ENCODE peak calls at places on chromosomes 3 and 15, in eight cellular contexts. F is CD8-positive, alpha-beta memory T cell; G is endothelial cell of umbilical vein; W is right cardiac atrium; P is hepatocyte; S is thoracic aorta; O is cardiac muscle cell; Z is body of pancreas. N is an unnamed sample. For H3K27me3, the result is how much of the 10 kb centered on the place peaks cover.

GRCh38 chr3:29764603-29765254 is 483.9 kb downstream of the RBMS3 start:
- DNase-seq in O (no peak), F (no peak), Z (peak), P (peak), G (peak), W (no peak), S (no peak), N (no peak)

GRCh38 chr3:16064660-16065414 is 109.6 kb upstream of the GALNT15 start:
- DNase-seq in W (peak), S (peak), G (peak), O (no peak), P (peak), Z (peak), F (no peak), N (peak)

GRCh38 chr15:52309154-52309548 is 13.5 kb upstream of the MYO5C start:
- DNase-seq in S (no peak), W (no peak), P (no peak), Z (peak), F (no peak), G (no peak), O (no peak), N (no peak)

GRCh38 chr15:88018865-88019626 is 237.5 kb downstream of the NTRK3 start:
- DNase-seq in W (no peak), O (no peak), G (no peak), Z (no peak), F (no peak), P (peak), S (no peak), N (no peak)

GRCh38 chr3:149494759-149495580 is 20.5 kb downstream of the TM4SF4 start:
- DNase-seq in O (no peak), G (no peak), P (no peak), W (no peak), S (no peak), F (no peak), Z (no peak), N (no peak)

GRCh38 chr15:31251165-31251564 is 75.5 kb upstream of the KLF13 start:
- DNase-seq in S (no peak), F (no peak), O (no peak), P (no peak), G (no peak), W (peak), Z (no peak), N (no peak)

GRCh38 chr3:25781145-25781757 is 2.0 kb downstream of the NGLY1 start:
- DNase-seq in O (no peak), W (no peak), S (no peak), G (no peak), P (no peak), F (no peak), Z (no peak), N (no peak)

GRCh38 chr3:109346099-109346498 is 8.8 kb upstream of the DPPA4 start:
- DNase-seq in Z (no peak), W (no peak), P (no peak), S (no peak), G (no peak), O (no peak), F (no peak), N (no peak)

GRCh38 chr3:40913192-40913591 is 286.1 kb upstream of the CTNNB1 start:
- DNase-seq in P (no peak), S (no peak), F (no peak), G (no peak), W (no peak), Z (no peak), O (no peak), N (no peak)

GRCh38 chr3:170701696-170702678 is 116.1 kb upstream of the SLC7A14 start:
- DNase-seq in O (no peak), S (no peak), F (no peak), G (no peak), W (no peak), Z (no peak), P (no peak), N (no peak)

GRCh38 chr3:174931473-174931872 is 72.3 kb downstream of the NAALADL2 start:
- DNase-seq in G (no peak), S (no peak), P (no peak), W (no peak), Z (no peak), F (no peak), O (no peak), N (no peak)

GRCh38 chr15:93985925-93986324 is 245.4 kb upstream of the MCTP2 start:
- DNase-seq in O (no peak), P (no peak), G (no peak), W (no peak), Z (peak), S (no peak), F (no peak), N (peak)
- H3K27me3 ChIP-seq in O (half or more), P (under half), G (under half), W (under half), Z (under half), S (under half), F (under half), N (under half)

GRCh38 chr15:99931703-99932603 is 198.7 kb upstream of the LYSMD4 start:
- DNase-seq in F (no peak), P (no peak), G (no peak), S (no peak), W (no peak), O (no peak), Z (no peak), N (no peak)

GRCh38 chr15:99929266-99929665 is 196.0 kb upstream of the LYSMD4 start:
- DNase-seq in W (no peak), S (no peak), F (no peak), O (no peak), P (no peak), G (no peak), Z (no peak), N (no peak)

GRCh38 chr15:99930696-99931095 is 197.5 kb upstream of the LYSMD4 start:
- DNase-seq in W (no peak), O (no peak), Z (no peak), G (no peak), F (no peak), P (no peak), S (no peak), N (no peak)

GRCh38 chr15:99928429-99928981 is 195.3 kb upstream of the LYSMD4 start:
- DNase-seq in G (peak), O (peak), Z (peak), F (peak), P (peak), S (peak), W (peak), N (peak)

GRCh38 chr15:99932676-99933402 is 199.6 kb upstream of the LYSMD4 start:
- DNase-seq in S (no peak), F (no peak), P (no peak), Z (no peak), G (no peak), O (no peak), W (peak), N (no peak)
- H3K27me3 ChIP-seq in S (under half), F (under half), P (under half), Z (under half), G (under half), O (under half), W (under half), N (under half)

DNA sequence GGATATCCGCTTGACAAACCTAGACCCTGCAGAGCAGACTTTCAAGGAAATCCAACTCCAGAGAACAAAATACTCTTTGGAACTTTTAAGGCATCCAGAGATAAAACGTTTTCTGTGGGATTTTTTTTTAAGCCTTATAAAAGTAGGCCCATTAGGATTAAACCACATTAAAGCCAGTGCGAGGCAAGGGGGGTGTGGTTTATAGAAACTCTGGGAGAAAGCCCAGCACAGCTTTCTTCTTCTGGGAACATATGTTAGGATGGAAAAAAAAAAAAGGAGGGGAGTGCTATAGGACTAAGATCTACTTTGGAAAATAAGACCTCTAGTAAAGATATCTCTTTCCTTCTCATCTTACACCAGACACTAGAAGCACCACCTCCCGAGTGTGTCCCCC is 4.0 kb downstream of the SHOX2 start:
- DNase-seq in P (no peak), F (no peak), S (no peak), G (no peak), O (no peak), W (no peak), Z (no peak), N (no peak)
- H3K27me3 ChIP-seq in P (half or more), F (half or more), S (under half), G (half or more), O (half or more), W (under half), Z (under half), N (half or more)

GRCh38 chr3:73475175-73475574 is 149.6 kb downstream of the PDZRN3 start:
- DNase-seq in Z (no peak), P (no peak), S (no peak), O (no peak), F (no peak), G (no peak), W (no peak), N (no peak)
- H3K27me3 ChIP-seq in Z (under half), P (under half), S (under half), O (under half), F (under half), G (under half), W (under half), N (under half)

GRCh38 chr15:37115538-37115937 is 15.2 kb upstream of the MEIS2 start:
- DNase-seq in O (no peak), Z (no peak), S (no peak), W (no peak), P (no peak), F (no peak), G (no peak), N (no peak)

GRCh38 chr15:37112171-37112570 is 11.8 kb upstream of the MEIS2 start:
- DNase-seq in P (no peak), W (no peak), S (no peak), F (no peak), O (no peak), G (no peak), Z (no peak), N (no peak)

GRCh38 chr15:37111427-37111717 is 11.0 kb upstream of the MEIS2 start:
- DNase-seq in Z (no peak), S (no peak), F (no peak), W (no peak), O (no peak), P (no peak), G (no peak), N (no peak)

GRCh38 chr15:37109952-37110630 is 9.7 kb upstream of the MEIS2 start:
- DNase-seq in O (peak), G (no peak), S (no peak), F (no peak), Z (peak), W (peak), P (no peak), N (no peak)

GRCh38 chr15:37112963-37113362 is 12.6 kb upstream of the MEIS2 start:
- DNase-seq in W (no peak), P (no peak), F (no peak), G (no peak), O (no peak), Z (no peak), S (no peak), N (no peak)
- H3K27me3 ChIP-seq in W (under half), P (half or more), F (under half), G (half or more), O (under half), Z (under half), S (under half), N (half or more)

DNA sequence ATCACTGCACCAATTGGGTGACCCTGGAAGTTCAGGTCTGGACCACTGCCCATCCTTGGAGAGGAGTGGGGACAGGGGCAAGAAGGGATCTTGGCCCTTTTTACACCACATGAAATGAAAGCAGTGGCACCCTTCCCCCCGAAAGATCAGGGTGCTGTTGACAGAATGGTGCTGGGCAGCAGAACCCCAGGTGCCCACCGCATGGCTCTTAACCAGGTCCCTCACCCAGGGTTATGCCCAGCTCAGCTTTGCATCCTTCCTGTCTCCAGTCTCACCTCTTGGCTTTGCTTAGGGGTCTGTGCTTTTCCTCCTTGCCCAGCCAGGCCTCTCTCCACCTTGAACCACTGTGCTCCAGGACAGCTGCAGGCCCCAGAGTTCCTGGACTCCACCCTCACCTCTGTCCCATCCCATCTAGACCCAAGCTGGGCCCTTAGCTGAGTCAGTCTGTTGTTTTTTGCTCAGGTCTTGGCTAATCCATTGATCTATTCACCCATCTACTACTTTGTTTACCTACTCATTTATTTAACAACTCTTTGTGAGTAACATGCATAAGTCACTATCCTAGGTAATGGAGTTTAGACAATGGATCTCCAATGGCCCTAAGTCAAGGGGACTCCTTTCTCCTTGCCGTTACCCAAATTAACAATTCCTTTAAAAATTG is 77.1 kb upstream of the PRR23E start:
- DNase-seq in F (no peak), S (no peak), P (no peak), O (no peak), W (no peak), Z (no peak), G (no peak), N (no peak)
- H3K27me3 ChIP-seq in F (under half), S (under half), P (under half), O (under half), W (under half), Z (under half), G (under half), N (under half)

DNA sequence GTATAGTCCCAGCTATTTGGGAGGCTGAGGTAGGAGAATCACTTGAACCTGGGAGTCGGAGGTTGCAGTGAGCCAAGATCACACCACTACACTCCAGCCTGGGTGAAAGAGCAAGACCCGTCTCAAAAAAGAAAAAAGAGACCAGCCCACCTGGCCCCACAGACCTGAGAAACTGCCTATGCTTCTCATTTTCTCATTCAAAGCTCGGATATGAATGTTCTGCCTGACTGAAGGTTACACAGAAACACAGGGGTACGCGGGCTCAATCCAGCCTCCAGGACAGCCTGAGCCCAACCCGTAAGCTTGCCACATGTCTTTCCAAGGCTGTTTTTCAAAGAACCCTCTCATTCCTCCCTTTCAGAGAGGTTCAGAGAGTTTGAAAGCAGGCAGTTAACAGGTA is 9.7 kb upstream of the LRRC15 start:
- DNase-seq in G (no peak), F (no peak), S (no peak), P (no peak), W (no peak), O (no peak), Z (no peak), N (no peak)
- H3K27me3 ChIP-seq in G (under half), F (under half), S (under half), P (under half), W (under half), O (under half), Z (under half), N (under half)

DNA sequence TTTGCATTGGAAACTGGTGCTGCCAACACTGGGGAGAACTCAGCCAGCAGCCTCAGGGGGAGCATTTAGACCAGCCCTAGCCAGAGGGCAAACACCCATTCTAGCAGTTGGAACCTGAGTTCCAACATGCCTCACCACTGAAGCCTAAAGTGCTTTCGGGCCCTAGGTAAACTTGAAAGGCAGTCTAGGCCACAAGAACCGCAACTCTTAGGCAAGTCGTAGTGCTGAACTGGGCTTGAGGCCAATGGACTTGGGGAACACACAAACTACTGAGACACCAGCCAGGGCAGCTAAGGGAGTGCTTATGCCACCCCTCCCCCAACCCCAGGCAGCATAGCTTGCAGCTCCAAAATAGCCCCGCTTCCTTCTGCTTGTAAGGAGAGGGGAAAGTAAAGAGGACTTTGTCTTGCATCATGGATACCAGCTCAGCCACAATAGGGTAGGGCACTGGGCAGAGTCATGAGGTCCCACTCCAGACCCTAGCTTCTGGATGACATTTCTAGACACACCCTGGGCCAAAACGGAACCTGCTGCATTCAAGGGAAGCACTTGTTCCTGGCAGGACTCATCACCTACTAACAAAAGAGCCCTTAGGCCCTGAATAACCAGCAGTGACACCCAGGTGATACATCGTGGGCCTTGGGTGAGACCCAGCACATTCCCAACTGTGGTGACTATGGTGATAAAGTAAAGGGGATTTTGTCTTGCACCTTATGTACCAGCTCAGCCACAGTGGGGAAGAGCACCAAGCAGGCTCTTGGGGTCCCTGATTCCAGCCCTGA is 37.3 kb upstream of the TEX9 start:
- DNase-seq in O (no peak), S (no peak), W (no peak), G (no peak), Z (no peak), P (no peak), F (no peak), N (no peak)
- H3K27me3 ChIP-seq in O (under half), S (under half), W (under half), G (under half), Z (under half), P (under half), F (under half), N (under half)

GRCh38 chr3:158094917-158095301 is 11.3 kb downstream of the SHOX2 start:
- DNase-seq in P (no peak), Z (no peak), W (peak), S (no peak), O (no peak), G (no peak), F (no peak), N (no peak)
- H3K27me3 ChIP-seq in P (half or more), Z (under half), W (under half), S (under half), O (half or more), G (half or more), F (half or more), N (half or more)

GRCh38 chr3:49864505-49864904 is 5.2 kb downstream of the CAMKV start:
- DNase-seq in W (no peak), G (no peak), O (no peak), S (no peak), P (no peak), F (no peak), Z (no peak), N (no peak)
- H3K27me3 ChIP-seq in W (under half), G (under half), O (under half), S (under half), P (under half), F (under half), Z (under half), N (under half)

N was measured in gastrocnemius medialis.